ENCODE peak calls at places on chromosomes 5 and 9, in ten cellular contexts. N is epithelial cell of esophagus; O is SK-N-MC; D is activated CD4-positive, alpha-beta T cell treated with anti-CD3 and anti-CD28 coated beads, Interleukin-2, amount 10 ng/mL, durations not matched to agents 7 days and 5 days; Q is activated T-cell treated with anti-CD3 and anti-CD28 coated beads for 1 hour; G is activated CD8-positive, alpha-beta T cell treated with anti-CD3 and anti-CD28 coated beads, Interleukin-2, amount 10 ng/mL, durations not matched to agents 7 days and 5 days; R is GM23248; X is cardiac fibroblast; C is WTC11; L is hippocampal formation. E is an unnamed sample.

GRCh38 chr5:74903165-74903787 is 37.1 kb upstream of the FAM169A start:
- DNase-seq in Q (no peak), X (no peak), C (peak), O (no peak), R (peak), G (no peak), L (no peak), N (peak), D (peak), E (no peak)

GRCh38 chr5:95141141-95141540 is 143.8 kb downstream of the MCTP1 start:
- DNase-seq in D (no peak), Q (no peak), N (no peak), G (no peak), R (no peak), X (no peak), L (no peak), O (no peak), C (no peak), E (no peak)

GRCh38 chr5:170173227-170173626 is 59.6 kb upstream of the C5orf58 start:
- DNase-seq in O (no peak), C (no peak), Q (no peak), D (no peak), R (peak), N (peak), G (no peak), X (no peak), L (no peak), E (no peak)

GRCh38 chr9:108439967-108440366 is 415.8 kb downstream of the ACTL7B start:
- DNase-seq in Q (no peak), D (no peak), O (no peak), L (no peak), N (peak), G (no peak), C (no peak), X (peak), R (peak), E (no peak)

GRCh38 chr9:27785714-27786100 is 212.4 kb upstream of the C9orf72 start:
- DNase-seq in L (no peak), C (no peak), D (no peak), N (peak), R (no peak), Q (no peak), O (no peak), X (no peak), G (no peak), E (no peak)

GRCh38 chr5:154302181-154302580 is 111.6 kb downstream of the GALNT10 start:
- DNase-seq in X (peak), G (no peak), C (no peak), N (no peak), L (peak), D (no peak), Q (no peak), O (no peak), R (no peak), E (peak)

GRCh38 chr5:167294861-167295685 is 996.4 kb upstream of the WWC1 start:
- DNase-seq in R (peak), L (no peak), Q (no peak), X (peak), D (no peak), N (peak), O (no peak), G (no peak), C (no peak), E (peak)

GRCh38 chr5:154534457-154535050 is 56.5 kb upstream of the HAND1 start:
- DNase-seq in Q (no peak), O (no peak), C (no peak), D (no peak), X (no peak), R (no peak), G (no peak), L (no peak), N (no peak), E (no peak)

GRCh38 chr5:6745706-6746217 is 32.5 kb downstream of the TENT4A start:
- DNase-seq in C (no peak), R (peak), O (no peak), X (peak), L (peak), D (peak), G (peak), Q (no peak), N (peak), E (peak)

GRCh38 chr5:39476466-39477215 is 51.9 kb upstream of the DAB2 start:
- DNase-seq in X (peak), G (no peak), Q (no peak), L (no peak), C (no peak), D (no peak), O (peak), N (peak), R (peak), E (no peak)

GRCh38 chr9:16461231-16461840 is 409.1 kb downstream of the BNC2 start:
- DNase-seq in O (no peak), Q (no peak), R (no peak), N (no peak), G (no peak), C (peak), L (no peak), D (no peak), X (no peak), E (no peak)

GRCh38 chr5:168874713-168875380 is 295.7 kb upstream of the PANK3 start:
- DNase-seq in X (peak), Q (no peak), R (peak), L (no peak), C (no peak), D (no peak), N (peak), G (no peak), O (no peak), E (no peak)

GRCh38 chr5:76025069-76025468 is 58.1 kb upstream of the SV2C start:
- DNase-seq in G (no peak), R (no peak), L (no peak), D (no peak), Q (no peak), X (no peak), N (no peak), C (no peak), O (no peak), E (no peak)

GRCh38 chr5:139108056-139108811 is 89.9 kb downstream of the SIL1 start:
- DNase-seq in N (no peak), X (peak), R (peak), D (no peak), C (no peak), Q (no peak), L (no peak), O (no peak), G (no peak), E (no peak)

GRCh38 chr9:86187121-86187520 is 72.3 kb downstream of the C9orf153 start:
- DNase-seq in X (no peak), D (no peak), O (no peak), R (no peak), C (peak), Q (no peak), N (no peak), L (no peak), G (no peak), E (no peak)

GRCh38 chr5:149030838-149031397 is 31.9 kb downstream of the SH3TC2 start:
- DNase-seq in R (no peak), X (no peak), D (no peak), O (no peak), L (no peak), Q (no peak), G (no peak), N (peak), C (no peak), E (no peak)

GRCh38 chr5:62790348-62790747 is 211.7 kb downstream of the LRRC70 start:
- DNase-seq in D (no peak), Q (no peak), X (peak), C (no peak), N (peak), O (no peak), L (no peak), G (no peak), R (peak), E (no peak)

GRCh38 chr9:116389546-116390305 is 236.1 kb downstream of the PAPPA start:
- DNase-seq in D (no peak), N (no peak), Q (no peak), C (no peak), L (no peak), R (peak), O (no peak), G (no peak), X (no peak), E (no peak)

GRCh38 chr9:126375386-126375785 is 48.8 kb downstream of the MVB12B start:
- DNase-seq in X (peak), O (peak), D (no peak), R (peak), G (no peak), L (peak), Q (no peak), C (no peak), N (no peak), E (no peak)

GRCh38 chr9:83936523-83936922 is 15.3 kb upstream of the KIF27 start:
- DNase-seq in N (no peak), C (no peak), X (no peak), R (no peak), G (no peak), Q (no peak), D (no peak), O (no peak), L (no peak), E (no peak)

GRCh38 chr9:20552874-20553624 is 69.2 kb downstream of the MLLT3 start:
- DNase-seq in G (peak), C (no peak), X (peak), Q (no peak), D (peak), R (peak), L (no peak), N (peak), O (no peak), E (no peak)

GRCh38 chr9:101635473-101635872 is 40.7 kb upstream of the PPP3R2 start:
- DNase-seq in Q (no peak), C (no peak), D (no peak), N (no peak), O (no peak), X (no peak), G (no peak), R (no peak), L (no peak), E (no peak)

GRCh38 chr5:170736966-170737365 is 46.6 kb upstream of the GABRP start:
- DNase-seq in R (no peak), L (no peak), G (peak), D (no peak), Q (no peak), N (no peak), O (no peak), X (no peak), C (no peak), E (no peak)

GRCh38 chr5:76601470-76601869 is 21.7 kb downstream of the F2RL2 start:
- DNase-seq in G (peak), D (peak), L (peak), R (peak), O (peak), N (peak), Q (no peak), C (no peak), X (peak), E (peak)